ENCODE peak calls at places on chromosomes 6 and 20, in five cellular contexts. W is spleen, B is tibial artery, X is bronchial epithelial cell, A is nephron progenitor cell. D is an unnamed sample.

GRCh38 chr6:138736640-138737039 is 36.9 kb upstream of the CCDC28A start:
- DNase-seq in W (no peak), B (no peak), X (no peak), A (no peak), D (no peak)

GRCh38 chr6:36427781-36428345 is 14.8 kb downstream of the PXT1 start:
- DNase-seq in W (no peak), B (no peak), X (peak; percentile 46), A (no peak), D (no peak)

GRCh38 chr20:64048402-64049044 is 916 bp downstream of the SOX18 start:
- DNase-seq in W (no peak), B (no peak), X (no peak), A (peak; percentile 62), D (no peak)

GRCh38 chr6:74519172-74519571 is 686.7 kb downstream of the COL12A1 start:
- DNase-seq in W (no peak), B (no peak), X (peak; percentile 73), A (no peak), D (no peak)

GRCh38 chr6:167828325-167828956 is 1.7 kb downstream of the AFDN start:
- DNase-seq in W (no peak), B (no peak), X (peak; percentile 67), A (no peak), D (no peak)

GRCh38 chr6:45923831-45924391 is 91.7 kb downstream of the CLIC5 start:
- DNase-seq in W (no peak), B (no peak), X (peak; percentile 92), A (no peak), D (no peak)

GRCh38 chr6:52454556-52454955 is 34.4 kb downstream of the EFHC1 start:
- DNase-seq in W (no peak), B (no peak), X (peak; percentile 95), A (no peak), D (no peak)

GRCh38 chr6:139376054-139376355 is 1.6 kb upstream of the CITED2 start:
- DNase-seq in W (no peak), B (no peak), X (no peak), A (no peak), D (no peak)

GRCh38 chr20:18388860-18389259 is 78.0 kb downstream of the DZANK1 start:
- DNase-seq in W (no peak), B (no peak), X (peak; percentile 44), A (no peak), D (no peak)

GRCh38 chr20:58127731-58128130 is 100.7 kb downstream of the ANKRD60 start:
- DNase-seq in W (no peak), B (no peak), X (peak; percentile 90), A (no peak), D (no peak)

GRCh38 chr6:56714982-56715456 is 72.3 kb upstream of the DST start:
- DNase-seq in W (no peak), B (no peak), X (peak; percentile 85), A (no peak), D (no peak)

GRCh38 chr6:87700729-87701675 is 1.0 kb downstream of the AKIRIN2 start:
- DNase-seq in W (peak; percentile 92), B (no peak), X (peak; percentile 82), A (peak; percentile 47), D (no peak)

GRCh38 chr6:168128006-168128630 is 49.1 kb upstream of the FRMD1 start:
- DNase-seq in W (no peak), B (no peak), X (no peak), A (no peak), D (no peak)

GRCh38 chr6:127301199-127301700 is 34.6 kb downstream of the RNF146 start:
- DNase-seq in W (no peak), B (no peak), X (no peak), A (no peak), D (no peak)

GRCh38 chr6:148947621-148948444 is 201.0 kb downstream of the UST start:
- DNase-seq in W (peak; percentile 86), B (peak; percentile 90), X (peak; percentile 75), A (peak; percentile 82), D (peak; percentile 90)

GRCh38 chr6:19377722-19378121 is 459.4 kb upstream of the ID4 start:
- DNase-seq in W (no peak), B (no peak), X (no peak), A (no peak), D (no peak)

GRCh38 chr20:16100767-16101166 is 472.5 kb downstream of the KIF16B start:
- DNase-seq in W (no peak), B (no peak), X (no peak), A (no peak), D (no peak)

GRCh38 chr6:38509713-38510112 is 130.0 kb downstream of the BTBD9 start:
- DNase-seq in W (no peak), B (no peak), X (peak; percentile 71), A (no peak), D (no peak)

GRCh38 chr6:138289739-138290138 is 71.4 kb upstream of the PBOV1 start:
- DNase-seq in W (peak; percentile 60), B (no peak), X (no peak), A (peak; percentile 25), D (no peak)

GRCh38 chr20:22501566-22502344 is 82.6 kb downstream of the FOXA2 start:
- DNase-seq in W (no peak), B (no peak), X (no peak), A (no peak), D (no peak)

GRCh38 chr20:52684176-52684575 is 288.0 kb upstream of the TSHZ2 start:
- DNase-seq in W (no peak), B (no peak), X (no peak), A (no peak), D (no peak)

GRCh38 chr6:130982941-130983456 is 80.0 kb downstream of the EPB41L2 start:
- DNase-seq in W (no peak), B (no peak), X (no peak), A (no peak), D (no peak)

GRCh38 chr6:130019796-130020105 is 1.4 kb downstream of the L3MBTL3 start:
- DNase-seq in W (no peak), B (no peak), X (no peak), A (no peak), D (no peak)

GRCh38 chr20:52145587-52145986 is 46.0 kb downstream of the ZFP64 start:
- DNase-seq in W (no peak), B (no peak), X (peak; percentile 23), A (no peak), D (no peak)

GRCh38 chr6:152121910-152122309 is 314.4 kb downstream of the ESR1 start:
- DNase-seq in W (no peak), B (no peak), X (no peak), A (no peak), D (no peak)

GRCh38 chr6:47076422-47077344 is 34.6 kb upstream of the ADGRF1 start:
- DNase-seq in W (no peak), B (no peak), X (no peak), A (no peak), D (no peak)

GRCh38 chr20:58480455-58481356 is 34.5 kb downstream of the APCDD1L start:
- DNase-seq in W (no peak), B (no peak), X (no peak), A (no peak), D (no peak)

GRCh38 chr20:57243480-57244220 is 22.8 kb downstream of the BMP7 start:
- DNase-seq in W (no peak), B (no peak), X (peak; percentile 37), A (no peak), D (no peak)

GRCh38 chr6:89350281-89351037 is 2.1 kb downstream of the UBE2J1 start:
- DNase-seq in W (no peak), B (no peak), X (no peak), A (no peak), D (no peak)

DNA sequence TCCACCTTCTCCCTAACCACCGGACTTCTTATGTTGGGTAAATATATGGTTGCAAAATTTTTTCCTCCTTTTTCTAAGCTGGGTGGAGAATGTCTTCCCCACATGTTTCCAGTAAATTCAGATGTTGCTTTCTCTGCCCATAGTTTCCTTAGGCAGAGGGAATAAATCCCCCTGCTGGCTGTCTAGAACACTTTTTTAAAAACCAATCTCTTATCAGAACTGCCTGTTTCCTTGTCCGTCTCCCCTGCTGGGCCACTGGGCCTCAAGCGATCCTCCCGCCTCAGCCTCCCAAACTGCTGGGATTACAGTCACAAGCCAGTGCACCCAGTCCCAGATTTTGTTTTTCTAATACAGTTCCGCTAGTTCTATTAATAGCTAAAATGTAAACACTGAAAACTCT is 9.9 kb upstream of the WFDC2 start:
- DNase-seq in W (no peak), B (no peak), X (no peak), A (no peak), D (no peak)
- TF ChIP-seq CTCF in W (no peak), B (no peak), X (no peak), A (peak; percentile 23), D (no peak)

DNA sequence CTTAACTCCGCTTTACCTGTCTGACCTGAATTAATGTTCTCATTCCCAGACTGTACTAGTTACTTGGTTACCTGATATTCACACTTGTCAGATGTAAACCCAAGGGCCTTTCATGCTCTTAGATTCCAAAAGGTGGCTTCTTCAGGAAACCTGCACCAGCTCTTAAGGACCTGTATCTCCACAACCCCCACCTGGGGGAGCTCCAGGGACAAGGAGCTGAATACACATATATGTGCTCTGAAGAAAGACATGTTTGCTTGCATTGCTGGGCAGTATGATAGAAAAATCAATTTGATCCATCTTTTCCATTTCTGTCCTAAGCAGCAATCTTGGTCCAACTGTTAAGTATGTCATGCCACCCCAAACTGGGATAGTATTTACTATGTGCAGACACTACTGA is 64.8 kb upstream of the POU3F2 start:
- DNase-seq in W (no peak), B (no peak), X (peak; percentile 54), A (no peak), D (no peak)
- TF ChIP-seq CTCF in W (no peak), B (no peak), X (peak; percentile 46), A (no peak), D (no peak)

DNA sequence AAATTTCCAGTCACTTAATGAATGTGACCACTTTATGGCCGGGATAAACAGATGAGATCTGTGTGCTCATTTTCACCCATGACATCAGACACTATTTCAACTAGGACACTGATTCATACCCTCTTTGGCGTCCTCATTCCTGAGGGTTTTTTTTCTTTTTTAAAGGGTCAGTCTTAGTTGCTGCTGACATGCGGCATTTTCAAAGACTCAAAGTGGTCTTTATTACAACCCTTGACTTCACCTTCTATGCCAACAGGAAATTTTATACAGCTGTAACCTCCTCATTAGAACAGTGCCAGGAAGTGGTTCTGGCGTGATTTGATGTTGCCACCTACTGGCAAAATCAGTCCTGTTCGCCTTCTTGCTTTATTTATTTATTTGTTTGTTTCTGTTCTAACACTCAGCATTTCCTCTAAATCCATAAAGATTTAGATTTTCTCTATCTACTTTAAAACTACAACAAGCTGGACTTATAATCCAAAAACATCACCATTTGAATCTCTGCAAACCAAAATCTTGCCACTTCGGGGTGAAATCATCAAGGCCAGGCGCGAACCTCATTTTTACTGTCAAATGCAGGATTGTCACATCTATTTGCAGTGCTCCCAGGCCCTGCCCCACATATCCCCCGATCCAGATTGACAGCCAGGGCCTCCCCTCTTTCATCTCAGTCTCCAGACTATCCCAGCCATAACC is 77.7 kb downstream of the C6orf118 start:
- DNase-seq in W (no peak), B (no peak), X (peak; percentile 60), A (peak; percentile 18), D (no peak)
- TF ChIP-seq CTCF in W (no peak), B (no peak), X (peak; percentile 70), A (peak; percentile 60), D (no peak)

DNA sequence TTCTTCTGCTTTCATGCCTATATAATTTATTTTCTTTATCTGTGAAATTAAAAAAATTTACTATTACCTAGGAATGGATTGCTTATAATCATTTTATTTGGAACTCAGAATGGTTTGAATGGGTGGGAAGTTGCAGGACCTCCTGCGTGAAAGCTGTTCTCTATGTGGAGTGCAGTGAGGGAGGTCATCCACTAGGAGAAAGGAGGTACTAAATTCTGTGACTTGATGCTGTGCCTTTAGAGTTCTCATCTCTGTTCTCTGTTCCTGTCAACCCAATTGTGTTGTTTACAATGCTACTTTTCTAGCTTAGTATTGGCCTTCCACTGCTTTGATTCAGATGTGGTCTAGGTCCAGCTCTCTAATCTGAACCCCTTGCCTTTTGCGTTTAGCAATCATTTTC is 65.0 kb upstream of the HIVEP1 start:
- DNase-seq in W (no peak), B (no peak), X (no peak), A (no peak), D (no peak)
- TF ChIP-seq CTCF in W (no peak), B (no peak), X (no peak), A (peak; percentile 25), D (no peak)